ENCODE peak calls at places on chromosome 16, in five cellular contexts. C is HCT116; F is CD4-positive, alpha-beta memory T cell; U is heart right ventricle; M is left ventricle myocardium inferior. W is an unnamed sample.

GRCh38 chr16:29876186-29876577 is 13.2 kb upstream of the CDIPT start:
- DNase-seq in C (no peak), F (no peak), U (no peak), M (no peak), W (no peak)

GRCh38 chr16:67934306-67935095 is 2.1 kb downstream of the PSMB10 start:
- DNase-seq in C (no peak), F (no peak), U (no peak), M (no peak), W (no peak)

GRCh38 chr16:67915831-67916723 is 15.6 kb downstream of the CTRL start:
- DNase-seq in C (no peak), F (no peak), U (no peak), M (no peak), W (peak; percentile 56)

GRCh38 chr16:80591071-80591935 is 50.5 kb downstream of the DYNLRB2 start:
- DNase-seq in C (no peak), F (peak; percentile 82), U (no peak), M (no peak), W (no peak)

GRCh38 chr16:22424161-22424937 is 49.9 kb upstream of the CDR2 start:
- DNase-seq in C (no peak), F (no peak), U (peak; percentile 25), M (no peak), W (no peak)

GRCh38 chr16:86044881-86045600 is 146.1 kb downstream of the IRF8 start:
- DNase-seq in C (no peak), F (peak; percentile 53), U (no peak), M (no peak), W (no peak)

GRCh38 chr16:88437367-88437964 is 15.6 kb upstream of the ZFPM1 start:
- DNase-seq in C (peak; percentile 37), F (peak; percentile 59), U (peak; percentile 62), M (peak; percentile 51), W (peak; percentile 62)

GRCh38 chr16:56964243-56965148 is 2.7 kb downstream of the CETP start:
- DNase-seq in C (peak; percentile 79), F (peak; percentile 90), U (peak; percentile 90), M (peak; percentile 90), W (peak; percentile 95)

GRCh38 chr16:68136515-68136914 is 51.3 kb downstream of the NFATC3 start:
- DNase-seq in C (no peak), F (no peak), U (no peak), M (no peak), W (no peak)

GRCh38 chr16:22326771-22327445 is 29.7 kb downstream of the POLR3E start:
- DNase-seq in C (no peak), F (no peak), U (no peak), M (no peak), W (no peak)

GRCh38 chr16:85986931-85987749 is 88.2 kb downstream of the IRF8 start:
- DNase-seq in C (no peak), F (no peak), U (no peak), M (no peak), W (peak; percentile 62)

GRCh38 chr16:27174007-27174406 is 29.3 kb upstream of the KDM8 start:
- DNase-seq in C (no peak), F (peak; percentile 81), U (no peak), M (no peak), W (peak; percentile 24)

GRCh38 chr16:86353185-86353584 is 157.1 kb upstream of the FOXF1 start:
- DNase-seq in C (no peak), F (no peak), U (no peak), M (no peak), W (no peak)

GRCh38 chr16:68259007-68259406 is 5.3 kb upstream of the SLC7A6 start:
- DNase-seq in C (no peak), F (no peak), U (no peak), M (no peak), W (no peak)

GRCh38 chr16:49884033-49884707 is 28.3 kb upstream of the ZNF423 start:
- DNase-seq in C (no peak), F (no peak), U (no peak), M (no peak), W (no peak)

GRCh38 chr16:70573451-70574121 is 50.0 kb downstream of the SF3B3 start:
- DNase-seq in C (no peak), F (no peak), U (peak; percentile 49), M (peak; percentile 45), W (no peak)

GRCh38 chr16:11138026-11138768 is 117.8 kb downstream of the SOCS1 start:
- DNase-seq in C (no peak), F (no peak), U (no peak), M (no peak), W (no peak)

GRCh38 chr16:85752511-85753420 is 1.9 kb upstream of the C16orf74 start:
- DNase-seq in C (no peak), F (no peak), U (peak; percentile 27), M (peak; percentile 30), W (peak; percentile 58)

GRCh38 chr16:81143921-81144471 is 47.8 kb upstream of the GCSH start:
- DNase-seq in C (peak; percentile 84), F (no peak), U (no peak), M (no peak), W (no peak)

GRCh38 chr16:46996391-46996790 is 22.9 kb upstream of the DNAJA2 start:
- DNase-seq in C (no peak), F (no peak), U (no peak), M (no peak), W (no peak)

GRCh38 chr16:87047221-87048037 is 269.8 kb downstream of the C16orf95 start:
- DNase-seq in C (no peak), F (no peak), U (no peak), M (no peak), W (no peak)

GRCh38 chr16:46748775-46749705 is 896 bp upstream of the MYLK3 start:
- DNase-seq in C (no peak), F (no peak), U (peak; percentile 74), M (peak; percentile 82), W (no peak)

GRCh38 chr16:87604572-87605135 is 2.3 kb downstream of the JPH3 start:
- DNase-seq in C (no peak), F (no peak), U (no peak), M (no peak), W (peak; percentile 30)

GRCh38 chr16:57091200-57091989 is 988 bp upstream of the CPNE2 start:
- DNase-seq in C (peak; percentile 32), F (no peak), U (peak; percentile 36), M (peak; percentile 40), W (peak; percentile 70)

GRCh38 chr16:88049561-88050545 is 98.6 kb downstream of the BANP start:
- DNase-seq in C (no peak), F (no peak), U (no peak), M (peak; percentile 5), W (no peak)

GRCh38 chr16:27625050-27625697 is 75.2 kb downstream of the KATNIP start:
- DNase-seq in C (no peak), F (no peak), U (peak; percentile 18), M (no peak), W (no peak)

GRCh38 chr16:48184681-48185080 is 28.9 kb upstream of the ABCC12 start:
- DNase-seq in C (no peak), F (no peak), U (no peak), M (no peak), W (no peak)

GRCh38 chr16:87437911-87438610 is 45.9 kb downstream of the MAP1LC3B start:
- DNase-seq in C (no peak), F (no peak), U (no peak), M (no peak), W (no peak)

GRCh38 chr16:79677799-79678525 is 77.4 kb upstream of the MAF start:
- DNase-seq in C (no peak), F (no peak), U (no peak), M (no peak), W (no peak)

GRCh38 chr16:2026461-2027023 is at the start of gene NHERF2:
- DNase-seq in C (no peak), F (peak; percentile 22), U (peak; percentile 65), M (peak; percentile 55), W (peak; percentile 68)

GRCh38 chr16:35730251-35730650 is 2270.8 kb downstream of the TP53TG3F start:
- DNase-seq in C (no peak), F (no peak), U (no peak), M (no peak), W (no peak)

GRCh38 chr16:35731341-35732040 is 2272.1 kb downstream of the TP53TG3F start:
- DNase-seq in C (no peak), F (no peak), U (no peak), M (no peak), W (no peak)

GRCh38 chr16:35724551-35724950 is 2265.1 kb downstream of the TP53TG3F start:
- DNase-seq in C (no peak), F (no peak), U (no peak), M (no peak), W (no peak)

GRCh38 chr16:35725949-35726348 is 2266.5 kb downstream of the TP53TG3F start:
- DNase-seq in C (no peak), F (no peak), U (no peak), M (no peak), W (no peak)
- H3K9me3 ChIP-seq in C (peaks cover 7% of the 10 kb centered on the region), F (no peaks in the 10 kb centered on the region), U (peaks cover 45% of the 10 kb centered on the region), M (peaks cover 25% of the 10 kb centered on the region), W (peaks cover 97% of the 10 kb centered on the region)

DNA sequence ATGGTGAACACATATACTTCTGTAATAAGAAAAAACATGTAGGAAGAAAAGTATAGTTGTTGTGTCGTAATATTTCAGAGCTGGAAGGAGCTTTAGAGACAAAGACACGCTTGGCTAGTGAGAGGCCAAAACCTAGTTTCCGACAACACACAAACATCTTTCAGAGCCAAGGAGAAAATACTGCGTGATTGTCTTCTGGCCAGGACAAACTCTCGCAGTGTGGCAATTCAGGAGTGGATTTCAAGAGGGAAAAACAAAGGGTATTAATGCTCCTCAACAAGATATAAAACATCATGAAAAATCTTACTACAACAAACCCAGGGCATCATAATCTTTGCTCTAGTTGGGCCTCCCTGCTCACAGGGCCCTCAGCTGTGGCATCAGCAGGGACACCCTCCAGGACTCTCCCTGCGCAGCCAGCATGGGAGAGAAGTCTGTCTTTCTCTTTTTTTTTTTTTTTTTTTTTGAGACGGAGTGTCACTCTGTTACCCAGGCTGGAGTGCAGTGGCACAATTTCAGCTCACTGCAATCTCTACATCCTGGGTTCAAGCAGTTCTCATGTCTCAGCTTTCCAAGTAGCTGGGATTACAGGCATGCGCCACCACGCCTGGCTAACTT is 66.4 kb downstream of the CYB5B start:
- DNase-seq in C (no peak), F (no peak), U (no peak), M (no peak), W (no peak)
- H3K4me1 ChIP-seq in C (peaks cover 16% of the 10 kb centered on the region), F (no peaks in the 10 kb centered on the region), U (peaks cover 5% of the 10 kb centered on the region), M (no peaks in the 10 kb centered on the region), W (no peaks in the 10 kb centered on the region)

GRCh38 chr16:4792951-4793513 is 2.1 kb upstream of the SMIM22 start:
- DNase-seq in C (no peak), F (no peak), U (no peak), M (no peak), W (no peak)
- H3K4me3 ChIP-seq in C (no peak overlapping the region), F (no peak overlapping the region), U (no peak overlapping the region), M (no peak overlapping the region), W (no peak overlapping the region)

DNA sequence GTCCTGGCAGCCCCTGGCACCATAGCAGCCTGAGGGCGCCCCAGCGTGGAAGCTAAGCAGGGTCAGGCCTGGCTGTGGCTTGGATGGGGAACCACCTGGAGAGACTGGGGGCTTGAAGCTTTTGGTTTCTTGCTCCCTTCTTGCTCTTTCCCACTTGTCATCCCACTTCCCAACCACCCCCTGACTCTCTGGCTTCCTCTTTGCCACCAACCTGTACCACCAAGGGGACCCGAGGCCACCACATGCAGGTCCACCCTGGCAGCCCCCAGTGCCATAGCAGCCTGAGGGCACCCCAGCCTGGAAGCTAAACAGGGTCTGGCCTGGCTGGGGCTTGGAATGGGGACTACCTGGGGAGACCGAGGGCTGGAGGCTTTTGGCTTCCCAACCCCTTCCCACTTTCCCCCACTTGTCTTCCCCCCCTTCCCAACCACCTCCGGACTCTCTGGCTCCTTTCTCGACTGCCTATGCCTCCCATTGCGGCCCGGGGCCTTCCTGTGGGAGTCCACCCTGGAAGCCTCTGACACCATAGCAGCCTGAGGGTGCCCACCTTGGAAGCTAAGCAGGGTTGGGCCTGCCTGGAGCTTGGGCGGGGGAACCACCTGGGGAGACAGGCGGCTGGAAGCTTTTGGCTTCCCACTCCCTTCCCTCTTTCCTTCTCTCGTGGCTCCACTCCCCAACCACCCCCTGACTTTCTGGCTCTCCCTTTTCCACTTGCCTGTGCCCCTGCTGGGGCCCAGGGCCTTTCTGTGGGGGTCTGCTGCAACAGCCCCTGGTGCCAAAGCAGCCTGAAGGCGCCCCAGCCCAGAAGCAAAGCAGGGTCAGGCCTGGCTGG is 2294.4 kb downstream of the TP53TG3F start:
- DNase-seq in C (no peak), F (no peak), U (no peak), M (no peak), W (no peak)
- H3K9me3 ChIP-seq in C (no peaks in the 10 kb centered on the region), F (no peaks in the 10 kb centered on the region), U (peaks cover 12% of the 10 kb centered on the region), M (peaks cover 5% of the 10 kb centered on the region), W (peaks cover 95% of the 10 kb centered on the region)